ENCODE peak calls at places on chromosome 10, in nine cellular contexts. I is neural progenitor cell, R is GM23248, B is MM.1S, K is hepatocyte, T is OCI-LY7, L is HCT116, P is SK-N-SH, H is GM23338. O is an unnamed sample.

GRCh38 chr10:8088504-8088903 is 34.0 kb downstream of the GATA3 start:
- DNase-seq in I (no peak), L (no peak), B (no peak), P (no peak), T (no peak), K (no peak), H (no peak), R (no peak), O (no peak)

GRCh38 chr10:69089638-69090599 is 2.0 kb downstream of the SRGN start:
- DNase-seq in H (no peak), R (no peak), K (no peak), P (no peak), L (no peak), B (peak), T (no peak), I (no peak), O (peak)

GRCh38 chr10:61016630-61017029 is 72.6 kb upstream of the RHOBTB1 start:
- DNase-seq in R (no peak), P (no peak), I (no peak), K (no peak), H (no peak), T (no peak), L (no peak), B (no peak), O (peak)

GRCh38 chr10:133422223-133422820 is 2.1 kb downstream of the SPRN start:
- DNase-seq in L (no peak), I (no peak), P (peak), B (no peak), R (no peak), T (no peak), H (peak), K (no peak), O (no peak)

GRCh38 chr10:74851834-74852233 is 25.4 kb downstream of the KAT6B start:
- DNase-seq in B (no peak), T (no peak), I (no peak), R (no peak), K (no peak), P (no peak), L (no peak), H (no peak), O (no peak)

GRCh38 chr10:71520042-71520441 is 123.3 kb downstream of the CDH23 start:
- DNase-seq in B (no peak), R (no peak), H (no peak), L (no peak), T (no peak), I (no peak), K (no peak), P (no peak), O (no peak)

GRCh38 chr10:101403161-101403560 is 49.2 kb downstream of the BTRC start:
- DNase-seq in I (no peak), T (no peak), R (no peak), B (no peak), K (no peak), P (no peak), H (peak), L (no peak), O (no peak)

GRCh38 chr10:81108516-81109199 is 571.0 kb downstream of the SH2D4B start:
- DNase-seq in R (no peak), L (no peak), T (no peak), K (peak), P (no peak), H (no peak), B (no peak), I (no peak), O (no peak)

GRCh38 chr10:79293841-79294705 is 53.2 kb upstream of the PPIF start:
- DNase-seq in I (no peak), P (no peak), B (no peak), T (no peak), L (no peak), H (no peak), K (no peak), R (peak), O (peak)

GRCh38 chr10:22679608-22680007 is 34.8 kb downstream of the PIP4K2A start:
- DNase-seq in B (no peak), I (no peak), R (no peak), L (no peak), T (no peak), K (no peak), H (no peak), P (no peak), O (no peak)

GRCh38 chr10:68440898-68441297 is 30.9 kb downstream of the DNA2 start:
- DNase-seq in K (no peak), T (no peak), B (no peak), P (no peak), L (no peak), R (no peak), H (no peak), I (no peak), O (no peak)

GRCh38 chr10:128173383-128173782 is 47.2 kb upstream of the MKI67 start:
- DNase-seq in R (peak), L (no peak), I (no peak), P (no peak), B (no peak), H (no peak), K (no peak), T (no peak), O (peak)

GRCh38 chr10:13808556-13809391 is 222.0 kb downstream of the PRPF18 start:
- DNase-seq in L (no peak), T (no peak), R (no peak), P (no peak), I (no peak), B (no peak), K (no peak), H (no peak), O (no peak)

GRCh38 chr10:102738692-102739121 is 5.0 kb upstream of the WBP1L start:
- DNase-seq in L (no peak), B (no peak), K (no peak), H (no peak), R (no peak), T (no peak), I (no peak), P (no peak), O (no peak)

GRCh38 chr10:61760943-61761824 is 98.5 kb downstream of the CABCOCO1 start:
- DNase-seq in T (no peak), K (peak), L (no peak), H (no peak), P (no peak), I (no peak), R (peak), B (no peak), O (peak)

GRCh38 chr10:107913317-107914294 is 749.1 kb upstream of the SORCS1 start:
- DNase-seq in L (no peak), B (no peak), K (no peak), T (no peak), H (peak), I (peak), P (peak), R (peak), O (no peak)

GRCh38 chr10:11158080-11158479 is 140.4 kb downstream of the CELF2 start:
- DNase-seq in R (no peak), K (no peak), H (no peak), I (no peak), B (no peak), T (no peak), L (no peak), P (no peak), O (no peak)

GRCh38 chr10:127948791-127949190 is 41.9 kb downstream of the PTPRE start:
- DNase-seq in L (no peak), B (no peak), K (no peak), R (no peak), T (no peak), H (no peak), I (no peak), P (no peak), O (no peak)

GRCh38 chr10:132665946-132666732 is 119.8 kb downstream of the NKX6-2 start:
- DNase-seq in T (no peak), P (no peak), K (no peak), B (no peak), L (no peak), H (no peak), R (peak), I (no peak), O (peak)

DNA sequence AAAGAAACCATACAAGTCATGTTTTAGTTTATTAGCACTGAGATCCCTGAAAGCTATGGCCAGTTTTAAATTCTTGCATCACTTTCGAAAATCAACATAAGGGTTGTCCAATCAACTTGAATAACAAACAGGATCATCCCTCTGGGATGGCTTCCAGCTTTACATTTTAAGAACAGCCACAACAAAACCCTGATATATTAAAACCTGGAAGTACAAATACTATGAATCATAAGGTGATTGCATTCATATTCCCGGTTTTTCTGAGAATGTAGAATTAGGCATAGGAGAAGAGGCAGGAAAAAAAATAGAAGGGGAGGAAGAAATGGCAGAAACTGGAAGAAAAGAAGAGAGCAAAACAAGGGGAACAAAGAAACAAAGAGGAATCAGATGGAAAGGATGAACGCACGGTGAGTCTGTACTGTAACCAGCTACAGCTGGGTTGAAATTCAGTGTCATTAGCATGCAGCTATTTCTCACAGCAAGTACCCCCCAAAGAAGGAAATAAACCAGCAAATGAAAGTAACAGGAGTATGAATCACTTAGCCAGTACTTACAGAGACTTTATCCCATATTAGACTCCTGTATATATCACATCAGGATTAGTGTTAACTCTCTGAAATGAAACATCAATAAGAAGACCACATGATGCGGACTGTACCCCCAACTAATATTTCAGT is 301.4 kb downstream of the RNLS start:
- DNase-seq in H (no peak), R (peak), K (no peak), B (no peak), I (no peak), L (no peak), T (peak), P (no peak), O (no peak)
- TF ChIP-seq EZH2phosphoT487 in H (no peak), R (no peak), K (no peak), B (no peak), I (no peak), L (no peak), T (no peak), P (no peak), O (no peak)

GRCh38 chr10:4945706-4946348 is 17.4 kb upstream of the AKR1C1 start:
- DNase-seq in P (no peak), T (no peak), I (no peak), L (no peak), B (no peak), K (no peak), H (no peak), R (peak), O (no peak)

GRCh38 chr10:4944751-4945280 is 18.4 kb upstream of the AKR1C1 start:
- DNase-seq in R (no peak), H (peak), K (no peak), B (no peak), P (no peak), I (no peak), T (no peak), L (no peak), O (no peak)

GRCh38 chr10:4947039-4947634 is 16.1 kb upstream of the AKR1C1 start:
- DNase-seq in I (no peak), K (no peak), T (no peak), L (no peak), P (no peak), H (no peak), B (no peak), R (peak), O (no peak)

GRCh38 chr10:4946349-4946717 is 16.9 kb upstream of the AKR1C1 start:
- DNase-seq in B (no peak), T (no peak), K (no peak), L (no peak), H (no peak), I (no peak), R (no peak), P (no peak), O (no peak)

GRCh38 chr10:4947635-4948596 is 15.3 kb upstream of the AKR1C1 start:
- DNase-seq in P (no peak), I (no peak), L (peak), K (peak), H (no peak), B (no peak), T (no peak), R (peak), O (peak)
- H2AFZ ChIP-seq in P (peak), I (no peak), L (no peak), K (no peak), H (peak), B (no peak), T (no peak), R (peak), O (peak)

DNA sequence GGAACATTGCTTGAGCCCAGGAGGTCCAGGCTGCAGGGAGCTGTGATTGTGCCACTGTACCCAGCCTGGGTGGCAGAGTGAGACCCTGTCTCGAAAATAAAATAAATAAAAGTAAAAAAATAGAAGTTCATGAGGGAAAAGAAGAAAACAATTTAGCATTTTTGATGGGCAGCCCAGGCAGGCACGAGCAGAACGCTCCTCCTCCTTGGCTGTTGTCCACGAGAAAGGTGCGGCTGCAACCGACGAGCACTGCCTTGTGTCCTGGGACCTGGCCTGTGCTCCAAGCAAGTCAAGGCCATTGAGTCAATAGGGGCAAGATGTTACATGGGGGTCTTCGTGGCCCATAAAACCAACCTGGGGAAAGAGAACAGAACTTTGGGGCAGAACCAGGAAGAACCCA is 25.6 kb downstream of the EBF3 start:
- DNase-seq in H (no peak), P (no peak), K (no peak), L (no peak), I (no peak), B (no peak), T (no peak), R (no peak), O (no peak)
- TF ChIP-seq EZH2phosphoT487 in H (no peak), P (no peak), K (no peak), L (no peak), I (no peak), B (no peak), T (no peak), R (no peak), O (no peak)

GRCh38 chr10:21172774-21173432 is 275.8 kb upstream of the NEBL start:
- DNase-seq in H (peak), T (no peak), R (peak), L (no peak), I (peak), B (no peak), K (peak), P (peak), O (peak)
- H2AFZ ChIP-seq in H (peak), T (no peak), R (peak), L (peak), I (no peak), B (no peak), K (peak), P (no peak), O (peak)

GRCh38 chr10:112842832-112843360 is 107.2 kb upstream of the TCF7L2 start:
- DNase-seq in B (no peak), H (no peak), I (peak), P (peak), L (no peak), R (peak), T (peak), K (no peak), O (no peak)
- TF ChIP-seq EZH2phosphoT487 in B (no peak), H (no peak), I (no peak), P (no peak), L (no peak), R (no peak), T (no peak), K (no peak), O (no peak)

O was measured in PC-3.